ENCODE peak calls at places on chromosomes 16 and 17, in nine cellular contexts. Z is heart right ventricle, V is fibroblast of pulmonary artery, M is lower leg skin, I is ascending aorta, Y is kidney epithelial cell, N is endodermal cell, K is AG04450, P is brain microvascular endothelial cell. S is an unnamed sample.

GRCh38 chr17:61416540-61417363 is 17.1 kb downstream of the TBX2 start:
- DNase-seq in Z (peak), V (peak), M (peak), I (no peak), Y (peak), N (peak), K (no peak), P (peak), S (peak)

GRCh38 chr17:47692895-47693666 is 880 bp upstream of the TBKBP1 start:
- DNase-seq in Z (no peak), V (no peak), M (peak), I (no peak), Y (no peak), N (peak), K (no peak), P (no peak), S (no peak)

GRCh38 chr16:69501956-69502457 is 63.8 kb upstream of the NFAT5 start:
- DNase-seq in Z (no peak), V (peak), M (no peak), I (no peak), Y (no peak), N (no peak), K (no peak), P (no peak), S (no peak)

GRCh38 chr17:79033046-79033616 is 9.2 kb downstream of the C1QTNF1 start:
- DNase-seq in Z (no peak), V (no peak), M (peak), I (no peak), Y (no peak), N (peak), K (no peak), P (no peak), S (no peak)

GRCh38 chr17:4968916-4969550 is 1.4 kb upstream of the SPAG7 start:
- DNase-seq in Z (no peak), V (peak), M (no peak), I (no peak), Y (peak), N (peak), K (peak), P (peak), S (peak)

GRCh38 chr17:59963738-59964454 is 644 bp downstream of the RNFT1 start:
- DNase-seq in Z (peak), V (peak), M (no peak), I (no peak), Y (peak), N (no peak), K (peak), P (peak), S (peak)

GRCh38 chr17:72135546-72136325 is 14.9 kb downstream of the SOX9 start:
- DNase-seq in Z (no peak), V (peak), M (no peak), I (no peak), Y (no peak), N (peak), K (no peak), P (no peak), S (no peak)

GRCh38 chr16:87723224-87723619 is 42.6 kb downstream of the KLHDC4 start:
- DNase-seq in Z (peak), V (peak), M (no peak), I (no peak), Y (peak), N (no peak), K (peak), P (peak), S (no peak)

GRCh38 chr17:28145348-28145747 is 102.9 kb downstream of the NLK start:
- DNase-seq in Z (no peak), V (peak), M (no peak), I (no peak), Y (no peak), N (no peak), K (no peak), P (peak), S (peak)

DNA sequence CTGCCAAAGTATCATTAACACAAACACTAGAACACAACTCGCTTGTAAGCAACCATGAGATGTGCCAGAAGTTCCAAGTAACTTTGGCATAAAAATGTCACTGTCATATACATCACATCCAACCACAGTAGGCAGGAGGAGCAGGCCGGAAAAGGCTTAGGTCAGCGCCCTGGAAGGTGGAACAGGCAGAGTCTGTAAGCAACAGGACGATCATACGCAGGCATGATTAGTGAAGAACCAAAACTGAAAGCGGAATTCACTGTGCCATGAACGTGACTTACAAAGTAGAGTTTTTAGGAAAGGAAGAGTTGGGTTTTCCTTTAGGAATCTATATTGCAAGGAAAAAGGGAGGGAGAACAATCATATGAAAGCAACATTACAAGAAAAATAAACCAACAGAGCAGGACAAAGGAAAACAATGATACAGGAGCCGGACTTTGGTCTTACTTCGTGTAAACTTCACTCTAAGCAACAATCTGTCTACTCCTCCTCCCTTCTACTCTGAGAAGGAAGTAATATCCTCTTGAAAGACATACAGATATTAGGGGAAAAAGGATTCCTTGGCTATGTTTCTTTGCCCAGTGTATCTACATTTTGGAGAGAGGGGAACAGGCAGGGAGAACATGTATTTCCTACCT is 52.2 kb downstream of the YWHAE start:
- DNase-seq in Z (peak), V (no peak), M (peak), I (no peak), Y (peak), N (no peak), K (no peak), P (no peak), S (no peak)
- H3K4me3 ChIP-seq in Z (peak), V (no peak), M (no peak), I (no peak), Y (no peak), N (no peak), K (no peak), P (no peak), S (no peak)

DNA sequence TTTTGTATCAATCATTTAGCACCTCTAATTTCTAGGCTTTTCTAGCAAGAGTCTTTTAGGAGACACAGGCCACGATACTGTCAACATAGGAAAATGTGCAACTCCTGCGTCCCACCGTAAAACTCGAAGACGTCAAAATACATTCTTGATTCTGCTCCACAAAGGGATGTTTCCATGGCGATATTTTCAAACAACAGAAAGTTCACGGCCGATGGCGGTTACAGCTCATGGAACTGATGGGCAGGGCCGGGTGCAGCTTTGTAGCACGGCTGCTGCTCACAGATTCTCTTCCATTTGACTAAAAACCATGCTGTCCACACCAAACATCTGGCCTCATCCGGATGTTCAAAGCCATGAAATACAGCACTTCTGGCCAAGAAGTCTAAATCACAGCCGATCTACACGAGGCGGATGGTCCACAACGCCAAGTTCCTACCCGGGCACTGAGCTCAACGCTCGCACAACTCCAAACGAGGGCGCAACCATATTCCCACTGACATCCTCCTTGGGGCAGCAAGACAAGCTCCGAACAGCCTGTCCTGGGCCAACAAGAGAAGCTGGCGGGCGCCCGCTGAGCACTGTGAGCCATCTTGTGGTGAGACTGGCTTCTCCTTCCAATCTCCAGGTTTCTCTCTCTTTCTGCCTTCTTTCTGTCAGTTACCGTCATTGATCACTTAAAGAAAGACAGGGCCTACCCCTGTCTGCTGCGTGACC is 79.8 kb downstream of the ZNF778 start:
- DNase-seq in Z (no peak), V (no peak), M (no peak), I (no peak), Y (no peak), N (no peak), K (no peak), P (no peak), S (no peak)
- TF ChIP-seq CTCF in Z (no peak), V (no peak), M (no peak), I (no peak), Y (no peak), N (no peak), K (no peak), P (no peak), S (no peak)

GRCh38 chr17:74356640-74357465 is 4.8 kb downstream of the BTBD17 start:
- DNase-seq in Z (no peak), V (no peak), M (no peak), I (no peak), Y (no peak), N (no peak), K (no peak), P (no peak), S (no peak)
- H3K4me3 ChIP-seq in Z (peak), V (no peak), M (no peak), I (peak), Y (no peak), N (peak), K (no peak), P (no peak), S (no peak)

GRCh38 chr17:15651001-15651582 is 31.6 kb upstream of the FBXW10B start:
- DNase-seq in Z (peak), V (no peak), M (peak), I (no peak), Y (no peak), N (peak), K (no peak), P (no peak), S (no peak)
- TF ChIP-seq CTCF in Z (no peak), V (no peak), M (no peak), I (no peak), Y (no peak), N (peak), K (no peak), P (no peak), S (no peak)

GRCh38 chr16:84369105-84369504 is 767 bp downstream of the ATP2C2 start:
- DNase-seq in Z (no peak), V (no peak), M (no peak), I (no peak), Y (no peak), N (peak), K (no peak), P (no peak), S (no peak)

GRCh38 chr16:84367297-84367680 is 1.0 kb upstream of the ATP2C2 start:
- DNase-seq in Z (no peak), V (no peak), M (no peak), I (no peak), Y (no peak), N (no peak), K (no peak), P (no peak), S (no peak)

GRCh38 chr16:84366208-84366607 is 2.1 kb upstream of the ATP2C2 start:
- DNase-seq in Z (no peak), V (no peak), M (no peak), I (no peak), Y (no peak), N (no peak), K (no peak), P (no peak), S (no peak)

GRCh38 chr16:84368327-84368996 is at the start of gene ATP2C2:
- DNase-seq in Z (no peak), V (no peak), M (no peak), I (no peak), Y (no peak), N (peak), K (no peak), P (no peak), S (no peak)

GRCh38 chr16:84367750-84368320 is 503 bp upstream of the ATP2C2 start:
- DNase-seq in Z (no peak), V (no peak), M (no peak), I (no peak), Y (no peak), N (no peak), K (no peak), P (no peak), S (no peak)
- H3K4me3 ChIP-seq in Z (no peak), V (no peak), M (no peak), I (no peak), Y (no peak), N (peak), K (no peak), P (no peak), S (no peak)

DNA sequence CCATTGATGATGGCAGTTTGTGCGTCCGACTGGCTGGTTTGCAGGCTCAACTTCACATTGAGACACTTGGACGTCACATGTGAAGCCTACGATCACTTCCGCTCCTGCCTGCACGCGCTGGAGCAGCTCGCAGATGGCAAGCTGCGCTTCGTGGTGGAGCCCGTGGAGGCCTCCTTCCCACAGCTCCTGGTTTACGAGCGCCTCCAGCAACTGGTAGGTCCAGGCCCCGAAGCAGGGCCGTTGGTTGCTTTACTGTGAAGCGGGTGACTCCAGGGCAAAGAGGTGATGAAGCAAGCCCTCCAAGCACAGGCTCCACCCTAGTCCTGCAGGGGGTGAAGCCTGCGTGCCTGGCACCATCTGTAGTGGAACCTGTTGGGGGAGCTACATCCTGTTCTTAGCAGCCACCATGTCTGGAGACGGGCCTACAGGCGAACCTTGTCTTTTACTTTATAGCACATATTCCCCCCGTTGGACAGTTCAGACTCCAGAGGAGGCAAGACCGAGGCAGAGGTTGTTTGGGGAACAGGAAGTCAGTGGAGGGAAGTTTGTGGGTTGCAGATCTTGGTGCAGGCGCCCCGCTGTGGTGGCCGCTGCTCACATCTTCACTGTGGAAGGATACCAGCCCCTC is 23.1 kb downstream of the METTL22 start:
- DNase-seq in Z (peak), V (no peak), M (no peak), I (no peak), Y (no peak), N (no peak), K (no peak), P (no peak), S (no peak)
- TF ChIP-seq CTCF in Z (peak), V (no peak), M (no peak), I (no peak), Y (no peak), N (no peak), K (no peak), P (no peak), S (no peak)

GRCh38 chr16:4769306-4769638 is 2.3 kb upstream of the ZNF500 start:
- DNase-seq in Z (no peak), V (no peak), M (no peak), I (no peak), Y (no peak), N (no peak), K (no peak), P (no peak), S (no peak)
- H3K4me3 ChIP-seq in Z (peak), V (peak), M (no peak), I (no peak), Y (no peak), N (peak), K (no peak), P (no peak), S (no peak)

GRCh38 chr17:15261063-15261817 is 3.9 kb downstream of the PMP22 start:
- DNase-seq in Z (peak), V (peak), M (peak), I (no peak), Y (no peak), N (peak), K (no peak), P (peak), S (no peak)
- TF ChIP-seq CTCF in Z (no peak), V (peak), M (no peak), I (no peak), Y (peak), N (no peak), K (peak), P (peak), S (no peak)

GRCh38 chr16:28984091-28984490 is 761 bp upstream of the LAT start:
- DNase-seq in Z (no peak), V (no peak), M (no peak), I (no peak), Y (no peak), N (no peak), K (no peak), P (no peak), S (no peak)

GRCh38 chr16:28984619-28985135 is at the start of gene LAT:
- DNase-seq in Z (no peak), V (no peak), M (no peak), I (no peak), Y (no peak), N (no peak), K (no peak), P (no peak), S (no peak)

GRCh38 chr16:28986492-28986891 is 1.6 kb downstream of the LAT start:
- DNase-seq in Z (no peak), V (no peak), M (no peak), I (no peak), Y (no peak), N (no peak), K (no peak), P (no peak), S (no peak)

GRCh38 chr16:28985611-28986041 is 774 bp downstream of the LAT start:
- DNase-seq in Z (no peak), V (no peak), M (no peak), I (no peak), Y (no peak), N (no peak), K (no peak), P (no peak), S (no peak)

GRCh38 chr16:28985206-28985605 is 354 bp downstream of the LAT start:
- DNase-seq in Z (no peak), V (no peak), M (no peak), I (no peak), Y (no peak), N (no peak), K (no peak), P (no peak), S (no peak)
- H3K4me3 ChIP-seq in Z (peak), V (no peak), M (no peak), I (no peak), Y (no peak), N (no peak), K (no peak), P (no peak), S (no peak)

S was measured in BJ.